ENCODE peak calls at places on chromosomes 16 and 17, in eight cellular contexts. G is stimulated activated naive CD4-positive, alpha-beta T cell; K is AG04449; P is stimulated activated CD4-positive, alpha-beta T cell treated with anti-CD3 and anti-CD28 coated beads, Interleukin-2, amount 100 ng/mL, for 24 hours; I is cardiac fibroblast; Z is pons; Y is OCI-LY7; O is left lobe of liver. M is an unnamed sample.

GRCh38 chr17:60447375-60447774 is 25.1 kb downstream of the CHCT1 start:
- DNase-seq in G (no peak), K (no peak), P (no peak), I (no peak), Z (no peak), Y (no peak), O (no peak), M (no peak)

GRCh38 chr17:927611-928461 is 51.7 kb downstream of the NXN start:
- DNase-seq in G (no peak), K (peak; percentile 97), P (no peak), I (peak; percentile 69), Z (no peak), Y (no peak), O (no peak), M (no peak)

GRCh38 chr17:43880420-43880991 is 26.8 kb downstream of the MPP2 start:
- DNase-seq in G (peak; percentile 13), K (no peak), P (peak; percentile 61), I (peak; percentile 18), Z (no peak), Y (peak; percentile 37), O (peak; percentile 63), M (peak; percentile 37)

GRCh38 chr16:87534030-87534653 is 41.3 kb upstream of the ZCCHC14 start:
- DNase-seq in G (no peak), K (no peak), P (no peak), I (peak; percentile 22), Z (no peak), Y (no peak), O (no peak), M (no peak)

GRCh38 chr16:58049697-58050185 is 24.2 kb downstream of the MMP15 start:
- DNase-seq in G (no peak), K (no peak), P (no peak), I (no peak), Z (no peak), Y (no peak), O (no peak), M (no peak)

GRCh38 chr17:71464241-71464640 is 656.6 kb upstream of the SOX9 start:
- DNase-seq in G (no peak), K (no peak), P (no peak), I (no peak), Z (no peak), Y (no peak), O (no peak), M (no peak)

GRCh38 chr16:86202760-86203426 is 303.9 kb downstream of the IRF8 start:
- DNase-seq in G (no peak), K (no peak), P (no peak), I (no peak), Z (no peak), Y (no peak), O (no peak), M (no peak)

GRCh38 chr17:50443492-50444051 is 17.6 kb downstream of the ACSF2 start:
- DNase-seq in G (no peak), K (no peak), P (no peak), I (no peak), Z (no peak), Y (no peak), O (no peak), M (no peak)

GRCh38 chr17:79933863-79934652 is 94.8 kb upstream of the CBX4 start:
- DNase-seq in G (no peak), K (no peak), P (no peak), I (no peak), Z (peak; percentile 76), Y (peak; percentile 26), O (peak; percentile 48), M (no peak)

GRCh38 chr16:57923841-57924240 is 47.1 kb downstream of the CNGB1 start:
- DNase-seq in G (no peak), K (no peak), P (no peak), I (no peak), Z (no peak), Y (no peak), O (no peak), M (no peak)

GRCh38 chr17:1144139-1144538 is 35.6 kb downstream of the ABR start:
- DNase-seq in G (no peak), K (no peak), P (no peak), I (no peak), Z (no peak), Y (no peak), O (no peak), M (no peak)

M was measured in activated naive CD8-positive, alpha-beta T cell treated with anti-CD3 and anti-CD28 coated beads for 36 hours.